ENCODE peak calls at places on chromosomes 7 and 10, in ten cellular contexts. K, W, N, T, V, I, O, U, F and S are unnamed samples.

GRCh38 chr10:1367938-1368697 is 311.9 kb downstream of the WDR37 start:
- DNase-seq in K (no peak), W (no peak), N (no peak), T (no peak), V (no peak), I (no peak), O (no peak), U (no peak), F (peak), S (no peak)

GRCh38 chr7:110253083-110253482 is 837.8 kb upstream of the LRRN3 start:
- DNase-seq in K (no peak), W (no peak), N (no peak), T (peak), V (no peak), I (no peak), O (no peak), U (no peak), F (no peak), S (no peak)

GRCh38 chr10:95552680-95553342 is 8.4 kb downstream of the SORBS1 start:
- DNase-seq in K (no peak), W (no peak), N (no peak), T (no peak), V (no peak), I (no peak), O (no peak), U (no peak), F (no peak), S (no peak)

GRCh38 chr7:45717537-45718235 is 143.5 kb downstream of the ADCY1 start:
- DNase-seq in K (no peak), W (no peak), N (no peak), T (no peak), V (no peak), I (no peak), O (no peak), U (no peak), F (peak), S (no peak)

GRCh38 chr10:134205-134742 is 981 bp upstream of the ZMYND11 start:
- DNase-seq in K (no peak), W (peak), N (peak), T (peak), V (peak), I (no peak), O (no peak), U (no peak), F (peak), S (no peak)

GRCh38 chr7:43781726-43782607 is 23.5 kb downstream of the BLVRA start:
- DNase-seq in K (no peak), W (no peak), N (no peak), T (peak), V (no peak), I (no peak), O (peak), U (peak), F (no peak), S (peak)

GRCh38 chr10:119409906-119410305 is 132.6 kb downstream of the RGS10 start:
- DNase-seq in K (peak), W (no peak), N (peak), T (no peak), V (no peak), I (no peak), O (no peak), U (peak), F (no peak), S (no peak)

GRCh38 chr10:117746541-117747195 is 204.1 kb downstream of the EMX2 start:
- DNase-seq in K (no peak), W (no peak), N (no peak), T (no peak), V (no peak), I (no peak), O (no peak), U (no peak), F (no peak), S (no peak)

GRCh38 chr10:50501478-50501877 is 122.3 kb downstream of the SGMS1 start:
- DNase-seq in K (no peak), W (no peak), N (no peak), T (peak), V (no peak), I (no peak), O (no peak), U (no peak), F (no peak), S (no peak)

GRCh38 chr7:150421831-150422230 is 28.6 kb upstream of the GIMAP8 start:
- DNase-seq in K (no peak), W (no peak), N (no peak), T (no peak), V (no peak), I (no peak), O (no peak), U (no peak), F (peak), S (no peak)

GRCh38 chr10:67609996-67610793 is 85.8 kb downstream of the CTNNA3 start:
- DNase-seq in K (no peak), W (no peak), N (no peak), T (peak), V (no peak), I (no peak), O (no peak), U (no peak), F (no peak), S (no peak)

GRCh38 chr10:23693895-23694294 is 255.0 kb downstream of the OTUD1 start:
- DNase-seq in K (no peak), W (no peak), N (no peak), T (no peak), V (no peak), I (no peak), O (no peak), U (no peak), F (peak), S (no peak)

GRCh38 chr7:44103941-44104879 is at the start of gene AEBP1:
- DNase-seq in K (peak), W (no peak), N (peak), T (peak), V (no peak), I (no peak), O (no peak), U (no peak), F (peak), S (no peak)

GRCh38 chr7:138000081-138000701 is 1.7 kb downstream of the CREB3L2 start:
- DNase-seq in K (peak), W (no peak), N (peak), T (peak), V (no peak), I (no peak), O (peak), U (peak), F (no peak), S (peak)

GRCh38 chr10:89414879-89415821 is 782 bp downstream of the IFIT5 start:
- DNase-seq in K (peak), W (no peak), N (peak), T (peak), V (peak), I (peak), O (peak), U (peak), F (peak), S (no peak)

GRCh38 chr7:1434165-1434718 is 25.0 kb downstream of the MICALL2 start:
- DNase-seq in K (no peak), W (no peak), N (no peak), T (no peak), V (no peak), I (no peak), O (no peak), U (no peak), F (no peak), S (no peak)

GRCh38 chr7:7553386-7553785 is 13.3 kb upstream of the MIOS start:
- DNase-seq in K (no peak), W (no peak), N (no peak), T (no peak), V (no peak), I (no peak), O (no peak), U (no peak), F (no peak), S (no peak)

GRCh38 chr10:16847644-16848043 is 30.4 kb upstream of the RSU1 start:
- DNase-seq in K (no peak), W (no peak), N (no peak), T (peak), V (no peak), I (no peak), O (no peak), U (no peak), F (no peak), S (no peak)

GRCh38 chr10:88687853-88688467 is 18.1 kb upstream of the LIPK start:
- DNase-seq in K (no peak), W (peak), N (no peak), T (peak), V (no peak), I (no peak), O (peak), U (no peak), F (peak), S (no peak)

GRCh38 chr10:29266641-29267040 is 22.2 kb upstream of the LYZL1 start:
- DNase-seq in K (no peak), W (no peak), N (peak), T (peak), V (no peak), I (no peak), O (no peak), U (peak), F (no peak), S (no peak)

GRCh38 chr10:121624778-121625330 is 26.6 kb upstream of the FGFR2 start:
- DNase-seq in K (no peak), W (no peak), N (no peak), T (no peak), V (no peak), I (no peak), O (no peak), U (no peak), F (no peak), S (no peak)

GRCh38 chr7:127809285-127809702 is 157.3 kb downstream of the SND1 start:
- DNase-seq in K (peak), W (no peak), N (no peak), T (peak), V (no peak), I (no peak), O (no peak), U (no peak), F (peak), S (no peak)

GRCh38 chr7:35289376-35289775 is 35.5 kb upstream of the TBX20 start:
- DNase-seq in K (no peak), W (no peak), N (no peak), T (no peak), V (no peak), I (no peak), O (no peak), U (no peak), F (no peak), S (no peak)

GRCh38 chr10:75977146-75977545 is 545.7 kb downstream of the LRMDA start:
- DNase-seq in K (no peak), W (no peak), N (no peak), T (no peak), V (no peak), I (no peak), O (no peak), U (no peak), F (no peak), S (no peak)

GRCh38 chr7:50835156-50835555 is 52.5 kb upstream of the GRB10 start:
- DNase-seq in K (no peak), W (no peak), N (no peak), T (peak), V (no peak), I (no peak), O (no peak), U (no peak), F (no peak), S (no peak)

GRCh38 chr10:116947838-116948529 is 57.0 kb downstream of the SHTN1 start:
- DNase-seq in K (no peak), W (no peak), N (no peak), T (peak), V (no peak), I (no peak), O (peak), U (no peak), F (no peak), S (no peak)

GRCh38 chr10:111392159-111392558 is 315.3 kb downstream of the ADRA2A start:
- DNase-seq in K (no peak), W (no peak), N (no peak), T (peak), V (no peak), I (no peak), O (no peak), U (no peak), F (no peak), S (no peak)

GRCh38 chr10:16478801-16479200 is 42.0 kb downstream of the PTER start:
- DNase-seq in K (no peak), W (no peak), N (no peak), T (no peak), V (no peak), I (no peak), O (no peak), U (no peak), F (no peak), S (no peak)

GRCh38 chr10:104021246-104021645 is 54.3 kb downstream of the SLK start:
- DNase-seq in K (no peak), W (no peak), N (no peak), T (no peak), V (no peak), I (no peak), O (no peak), U (no peak), F (no peak), S (no peak)

GRCh38 chr10:60570941-60571340 is 181.3 kb upstream of the ANK3 start:
- DNase-seq in K (no peak), W (no peak), N (no peak), T (peak), V (no peak), I (no peak), O (no peak), U (no peak), F (peak), S (no peak)

GRCh38 chr10:78236416-78237015 is 202.9 kb downstream of the RPS24 start:
- DNase-seq in K (no peak), W (no peak), N (no peak), T (no peak), V (no peak), I (no peak), O (no peak), U (no peak), F (no peak), S (no peak)

GRCh38 chr7:24730018-24730369 is 27.3 kb downstream of the GSDME start:
- DNase-seq in K (no peak), W (no peak), N (no peak), T (no peak), V (no peak), I (no peak), O (no peak), U (no peak), F (no peak), S (no peak)

GRCh38 chr10:118953999-118954398 is 75.5 kb upstream of the NANOS1 start:
- DNase-seq in K (no peak), W (no peak), N (no peak), T (no peak), V (no peak), I (no peak), O (no peak), U (peak), F (no peak), S (no peak)

GRCh38 chr7:101625076-101625914 is 3.8 kb downstream of the MYL10 start:
- DNase-seq in K (no peak), W (no peak), N (no peak), T (peak), V (no peak), I (no peak), O (no peak), U (no peak), F (no peak), S (no peak)

GRCh38 chr7:95544174-95544573 is 52.1 kb downstream of the PDK4 start:
- DNase-seq in K (no peak), W (no peak), N (no peak), T (no peak), V (no peak), I (no peak), O (no peak), U (no peak), F (no peak), S (no peak)

GRCh38 chr7:32299133-32299702 is 191.0 kb downstream of the LSM5 start:
- DNase-seq in K (peak), W (no peak), N (peak), T (peak), V (no peak), I (no peak), O (no peak), U (no peak), F (no peak), S (no peak)

GRCh38 chr7:117803476-117803875 is 69.8 kb downstream of the CTTNBP2 start:
- DNase-seq in K (no peak), W (no peak), N (no peak), T (peak), V (no peak), I (no peak), O (no peak), U (no peak), F (no peak), S (no peak)